ENCODE peak calls at places on chromosomes 16 and 17, in five cellular contexts. N is DND-41, Y is neural progenitor cell, Z is cardiac fibroblast, P is heart right ventricle. M is an unnamed sample.

GRCh38 chr16:4215106-4215505 is 26.8 kb downstream of the SRL start:
- DNase-seq in N (no peak), Y (no peak), Z (no peak), P (no peak), M (no peak)

GRCh38 chr16:13425840-13426239 is 494.1 kb upstream of the ERCC4 start:
- DNase-seq in N (no peak), Y (no peak), Z (no peak), P (no peak), M (no peak)

GRCh38 chr16:31427441-31428276 is 501 bp downstream of the COX6A2 start:
- DNase-seq in N (no peak), Y (no peak), Z (peak; percentile 40), P (peak; percentile 45), M (peak; percentile 63)

GRCh38 chr17:16814439-16814838 is 124.4 kb downstream of the CCDC144A start:
- DNase-seq in N (no peak), Y (no peak), Z (no peak), P (no peak), M (no peak)

GRCh38 chr17:49180303-49180702 is 30.1 kb downstream of the GNGT2 start:
- DNase-seq in N (peak; percentile 58), Y (peak; percentile 66), Z (peak; percentile 72), P (peak; percentile 66), M (peak; percentile 42)

GRCh38 chr16:58481931-58482330 is 18.0 kb upstream of the NDRG4 start:
- DNase-seq in N (no peak), Y (no peak), Z (no peak), P (no peak), M (no peak)

GRCh38 chr17:21029032-21029431 is 13.8 kb downstream of the USP22 start:
- DNase-seq in N (no peak), Y (no peak), Z (peak; percentile 66), P (no peak), M (no peak)

GRCh38 chr17:15454328-15454727 is 13.1 kb downstream of the CDRT4 start:
- DNase-seq in N (no peak), Y (no peak), Z (no peak), P (no peak), M (no peak)

GRCh38 chr16:82627811-82628339 is 1.1 kb downstream of the CDH13 start:
- DNase-seq in N (no peak), Y (peak; percentile 68), Z (peak; percentile 45), P (peak; percentile 33), M (no peak)

GRCh38 chr16:1772362-1772907 is at the start of gene EME2:
- DNase-seq in N (peak; percentile 50), Y (peak; percentile 54), Z (no peak), P (no peak), M (peak; percentile 58)

GRCh38 chr17:29444589-29444988 is 54.4 kb downstream of the TAOK1 start:
- DNase-seq in N (no peak), Y (no peak), Z (peak; percentile 27), P (no peak), M (no peak)

GRCh38 chr16:11029948-11030347 is 85.6 kb downstream of the CLEC16A start:
- DNase-seq in N (no peak), Y (no peak), Z (no peak), P (no peak), M (no peak)

GRCh38 chr16:85905110-85906095 is 6.4 kb downstream of the IRF8 start:
- DNase-seq in N (no peak), Y (no peak), Z (no peak), P (no peak), M (no peak)

GRCh38 chr17:28092109-28092508 is 49.6 kb downstream of the NLK start:
- DNase-seq in N (no peak), Y (no peak), Z (no peak), P (no peak), M (no peak)

GRCh38 chr16:85759136-85759535 is 8.2 kb upstream of the C16orf74 start:
- DNase-seq in N (no peak), Y (no peak), Z (no peak), P (no peak), M (no peak)

GRCh38 chr16:71758293-71758760 is 33.8 kb upstream of the PHLPP2 start:
- DNase-seq in N (no peak), Y (no peak), Z (no peak), P (no peak), M (no peak)

DNA sequence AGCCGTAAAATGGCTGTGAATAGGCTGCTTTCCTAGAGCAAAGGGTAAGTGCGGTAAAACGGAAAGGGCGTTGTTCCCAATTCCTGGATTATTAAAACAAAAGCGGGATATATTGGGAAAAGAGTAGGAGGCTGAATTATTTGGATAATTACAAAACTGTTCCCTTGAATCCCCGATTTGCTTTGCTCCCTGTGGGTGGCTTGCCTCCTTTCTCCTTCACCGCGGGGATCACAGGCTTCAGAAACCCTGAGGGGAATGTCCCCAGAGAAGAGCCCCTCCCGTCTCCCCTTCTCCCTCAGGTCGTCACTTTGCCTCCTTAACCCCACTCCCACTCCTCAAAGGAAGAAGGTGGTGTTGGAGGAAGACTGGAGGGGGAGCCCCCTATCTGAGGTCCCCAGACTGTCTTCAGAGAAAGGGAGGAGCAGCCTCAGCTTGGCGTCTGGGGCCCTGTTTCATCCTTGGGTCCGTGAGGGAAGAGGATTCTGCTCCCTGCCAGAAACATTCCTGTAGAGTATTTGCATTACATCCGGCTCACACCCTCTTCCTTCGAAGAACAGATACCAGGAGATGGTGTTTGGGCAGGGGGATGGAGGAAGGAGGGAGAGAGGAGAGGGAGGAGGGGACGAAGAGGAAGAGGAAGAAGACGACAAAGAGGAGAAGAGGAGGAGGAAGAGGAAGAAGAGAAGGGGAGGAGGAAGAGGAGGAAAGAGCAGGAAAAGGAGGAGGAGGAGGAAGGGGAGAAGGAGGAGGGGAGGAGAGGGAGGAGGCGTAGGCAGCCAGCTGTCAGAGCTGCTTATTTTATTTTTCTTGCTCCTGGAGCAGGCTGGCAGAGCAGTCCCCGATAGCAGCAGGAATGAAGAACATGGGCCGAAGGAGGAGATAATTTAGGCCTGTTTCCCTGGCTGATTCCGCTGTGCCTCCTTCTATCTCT is 31.8 kb downstream of the MRM1 start:
- DNase-seq in N (no peak), Y (peak; percentile 51), Z (no peak), P (no peak), M (no peak)
- H3K4me3 ChIP-seq in N (no peak overlapping the region), Y (peak overlapping the region; percentile 20), Z (no peak overlapping the region), P (no peak overlapping the region), M (no peak overlapping the region)

DNA sequence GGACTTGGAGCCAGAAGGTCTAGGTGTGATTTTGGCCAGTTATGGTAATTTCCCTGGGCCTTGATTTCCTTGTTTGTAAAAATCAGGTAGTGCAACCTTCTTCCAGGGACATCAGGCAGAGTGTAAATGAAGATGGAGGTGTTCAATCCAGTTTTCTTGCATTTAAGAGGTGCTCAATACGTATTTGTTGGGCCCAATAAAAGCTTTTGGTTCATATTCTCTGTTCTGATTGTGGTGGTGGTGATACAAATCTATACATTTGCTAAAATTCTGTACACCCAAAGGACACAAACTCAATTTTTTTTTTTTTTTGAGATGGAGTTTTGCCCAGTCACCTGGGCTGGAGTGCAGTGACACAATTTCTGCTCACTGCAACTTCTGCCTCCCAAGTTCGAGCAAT is 6.0 kb downstream of the CD79B start:
- DNase-seq in N (no peak), Y (no peak), Z (no peak), P (no peak), M (no peak)
- H3K4me3 ChIP-seq in N (no peak overlapping the region), Y (no peak overlapping the region), Z (no peak overlapping the region), P (no peak overlapping the region), M (no peak overlapping the region)

DNA sequence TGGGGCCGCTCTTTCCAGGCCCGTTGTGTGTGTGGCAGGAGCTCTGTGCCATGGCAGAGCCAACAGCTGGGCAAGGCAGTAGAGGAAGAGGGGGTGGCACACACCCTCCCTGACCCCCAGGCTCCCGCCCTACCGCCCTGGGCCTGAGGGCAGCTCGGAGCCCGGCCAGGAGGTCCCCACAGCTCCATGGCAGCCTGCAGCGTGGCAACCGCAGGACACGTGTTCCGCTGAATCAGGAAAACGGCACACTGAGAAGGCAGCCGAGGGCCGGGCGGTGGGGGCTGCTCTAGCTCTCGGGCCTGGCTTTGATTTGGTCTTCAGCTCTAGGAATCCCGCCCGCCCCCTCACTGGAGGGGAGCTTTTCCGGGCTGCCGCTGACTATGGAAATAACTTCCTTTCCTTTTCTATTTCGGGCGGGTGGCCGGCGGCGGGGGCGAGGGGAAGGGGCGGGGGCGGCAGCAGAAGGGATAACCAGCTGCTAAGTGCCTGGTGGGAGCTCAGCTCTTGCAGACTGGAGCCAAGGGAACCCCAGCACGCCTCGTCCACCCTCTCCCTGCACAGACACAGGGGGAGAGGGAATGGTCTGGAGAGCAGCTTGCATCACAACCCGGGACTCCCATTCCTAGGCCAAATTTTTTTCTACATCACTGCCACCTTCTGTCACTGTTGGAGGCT is 24.7 kb upstream of the MRPS23 start:
- DNase-seq in N (peak; percentile 78), Y (peak; percentile 88), Z (peak; percentile 92), P (peak; percentile 90), M (peak; percentile 13)
- H3K4me3 ChIP-seq in N (peak overlapping the region; percentile 23), Y (no peak overlapping the region), Z (peak overlapping the region; percentile 5), P (peak overlapping the region; percentile 33), M (no peak overlapping the region)

GRCh38 chr16:66658143-66658859 is 38.2 kb downstream of the CMTM4 start:
- DNase-seq in N (no peak), Y (no peak), Z (no peak), P (no peak), M (no peak)

GRCh38 chr16:66658860-66659190 is 37.7 kb downstream of the CMTM4 start:
- DNase-seq in N (no peak), Y (no peak), Z (no peak), P (no peak), M (no peak)

GRCh38 chr16:66661210-66661560 is 35.4 kb downstream of the CMTM4 start:
- DNase-seq in N (no peak), Y (no peak), Z (no peak), P (no peak), M (no peak)

GRCh38 chr16:66662445-66663194 is 33.9 kb downstream of the CMTM4 start:
- DNase-seq in N (no peak), Y (no peak), Z (peak; percentile 58), P (no peak), M (no peak)

DNA sequence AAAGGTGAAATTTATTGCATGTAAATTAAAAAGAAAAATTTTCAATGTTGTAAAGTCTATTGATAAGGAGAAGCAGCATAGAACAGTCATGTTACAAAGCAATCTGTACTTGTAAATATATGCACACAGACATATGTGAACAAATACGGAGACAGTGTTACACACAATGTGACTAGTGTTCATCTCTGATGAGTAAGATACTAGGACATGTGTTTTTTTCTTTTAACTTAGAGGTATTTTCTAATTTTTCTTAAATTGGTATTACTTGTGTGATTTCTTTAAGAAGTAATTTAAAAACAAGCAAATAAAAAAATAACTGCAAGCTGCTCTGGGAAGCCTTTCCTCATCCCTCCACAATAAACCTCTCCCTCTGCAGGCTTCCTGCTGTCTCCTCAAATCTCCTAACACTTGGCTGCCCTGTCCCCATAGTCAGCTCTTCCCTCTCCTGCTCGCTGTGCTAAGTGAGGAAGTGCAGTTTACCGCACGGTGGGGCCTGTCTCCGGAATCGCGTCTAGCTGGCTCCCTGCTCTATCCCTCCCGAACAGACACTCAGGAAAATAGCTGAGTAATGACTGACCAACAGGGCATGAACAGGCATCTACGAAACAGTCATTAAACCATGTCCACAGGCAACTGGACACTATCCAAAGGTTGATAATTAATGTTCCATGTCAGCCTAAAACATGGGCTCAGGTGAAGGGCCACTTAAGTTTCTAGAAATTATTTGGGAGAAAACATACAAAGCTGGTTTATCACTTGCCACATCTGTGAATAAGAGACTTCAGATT is 35.9 kb downstream of the CMTM4 start:
- DNase-seq in N (no peak), Y (peak; percentile 75), Z (peak; percentile 89), P (peak; percentile 64), M (no peak)
- H3K4me3 ChIP-seq in N (no peak overlapping the region), Y (no peak overlapping the region), Z (no peak overlapping the region), P (no peak overlapping the region), M (no peak overlapping the region)